ENCODE peak calls at places on chromosomes 11 and 22, in four cellular contexts. P, D, F and T are unnamed samples.

GRCh38 chr11:120880791-120881190 is 143.1 kb upstream of the TBCEL start:
- DNase-seq in F (no peak), D (no peak), P (no peak), T (no peak)

GRCh38 chr11:14972581-14973490 is 685 bp upstream of the CALCA start:
- DNase-seq in P (no peak), F (no peak), D (no peak), T (no peak)

GRCh38 chr11:116294630-116295029 is 478.2 kb downstream of the BUD13 start:
- DNase-seq in F (no peak), D (no peak), P (no peak), T (no peak)

GRCh38 chr11:55707029-55707428 is 45.0 kb downstream of the OR4C6 start:
- DNase-seq in F (peak), P (no peak), D (peak), T (no peak)

GRCh38 chr11:72224587-72225410 is at the start of gene INPPL1:
- DNase-seq in P (no peak), D (peak), F (peak), T (no peak)

GRCh38 chr11:3106736-3107524 is 49.7 kb upstream of the CARS1 start:
- DNase-seq in F (no peak), D (no peak), P (no peak), T (no peak)

GRCh38 chr11:111520565-111520964 is 6.0 kb downstream of the HOATZ start:
- DNase-seq in F (peak), D (no peak), P (no peak), T (no peak)

GRCh38 chr11:7686761-7687160 is 13.5 kb upstream of the CYB5R2 start:
- DNase-seq in F (no peak), P (no peak), D (no peak), T (no peak)

GRCh38 chr22:17563936-17564391 is 666 bp downstream of the SLC25A18 start:
- DNase-seq in D (no peak), F (no peak), P (peak), T (no peak)

GRCh38 chr11:83140691-83141455 is 16.1 kb upstream of the PCF11 start:
- DNase-seq in P (no peak), F (no peak), D (no peak), T (no peak)

GRCh38 chr11:62125881-62126280 is 2.1 kb downstream of the INCENP start:
- DNase-seq in D (no peak), P (no peak), F (no peak), T (no peak)

GRCh38 chr22:25475554-25476022 is 88.9 kb upstream of the GRK3 start:
- DNase-seq in D (no peak), P (no peak), F (no peak), T (no peak)

GRCh38 chr11:48054994-48055291 is 74.6 kb downstream of the PTPRJ start:
- DNase-seq in P (no peak), F (no peak), D (no peak), T (no peak)

GRCh38 chr11:46075168-46075567 is 46.1 kb downstream of the PHF21A start:
- DNase-seq in F (peak), P (no peak), D (no peak), T (no peak)

GRCh38 chr22:36336246-36337182 is 51.3 kb downstream of the MYH9 start:
- DNase-seq in D (no peak), F (no peak), P (no peak), T (no peak)

GRCh38 chr22:32144875-32145274 is 14.2 kb downstream of the C22orf42 start:
- DNase-seq in D (no peak), F (no peak), P (no peak), T (no peak)

GRCh38 chr22:46833228-46833627 is 70.8 kb downstream of the TBC1D22A start:
- DNase-seq in P (no peak), D (no peak), F (no peak), T (peak)

GRCh38 chr22:38882480-38882879 is 10.5 kb upstream of the CBX6 start:
- DNase-seq in F (no peak), D (no peak), P (no peak), T (no peak)

GRCh38 chr22:40178417-40179409 is 988 bp downstream of the TNRC6B start:
- DNase-seq in F (peak), D (no peak), P (no peak), T (no peak)

GRCh38 chr11:131488208-131488607 is 117.8 kb downstream of the NTM start:
- DNase-seq in F (no peak), D (no peak), P (peak), T (no peak)

GRCh38 chr22:39437836-39438704 is 18.7 kb upstream of the MGAT3 start:
- DNase-seq in F (no peak), D (no peak), P (no peak), T (no peak)

GRCh38 chr11:78202733-78203167 is 14.0 kb downstream of the USP35 start:
- DNase-seq in D (no peak), P (no peak), F (no peak), T (no peak)